ENCODE peak calls at places on chromosomes 6 and 20, in ten cellular contexts. L is esophagus squamous epithelium; V is T-cell; J is G401; H is Kasumi-1; G is effector CD8-positive, alpha-beta T cell; F is activated CD4-positive, alpha-beta T cell treated with anti-CD3 and anti-CD28 coated beads, Interleukin-2, amount 50 U/mL, for 1 hour; N is NCI-H1417; Y is adrenal gland; S is stimulated activated CD4-positive, alpha-beta T cell treated with anti-CD3 and anti-CD28 coated beads, Interleukin-2, amount 100 ng/mL, for 24 hours. U is an unnamed sample.

GRCh38 chr6:113998811-113999210 is 27.9 kb upstream of the HDAC2 start:
- DNase-seq in G (no peak), N (no peak), F (no peak), S (no peak), H (no peak), Y (no peak), L (no peak), V (no peak), J (no peak), U (no peak)

GRCh38 chr20:25453035-25453810 is 45.8 kb downstream of the GINS1 start:
- DNase-seq in F (no peak), H (no peak), S (no peak), G (no peak), V (no peak), N (peak), Y (no peak), J (peak), L (no peak), U (no peak)

GRCh38 chr20:37430778-37431460 is 85.0 kb downstream of the SRC start:
- DNase-seq in H (no peak), G (no peak), F (no peak), V (no peak), Y (no peak), L (no peak), J (no peak), N (peak), S (no peak), U (no peak)

GRCh38 chr20:4661191-4661590 is 60.5 kb upstream of the PRND start:
- DNase-seq in L (no peak), H (no peak), G (no peak), J (no peak), F (peak), V (peak), Y (no peak), S (no peak), N (no peak), U (no peak)

GRCh38 chr6:38482466-38482865 is 157.3 kb downstream of the BTBD9 start:
- DNase-seq in H (no peak), G (no peak), V (no peak), S (no peak), N (no peak), J (no peak), F (no peak), L (no peak), Y (no peak), U (no peak)

GRCh38 chr20:45336530-45337366 is 11.5 kb downstream of the SDC4 start:
- DNase-seq in L (no peak), S (no peak), V (no peak), N (no peak), Y (peak), J (no peak), H (no peak), G (no peak), F (no peak), U (no peak)

GRCh38 chr6:119626884-119627619 is 277.5 kb upstream of the MAN1A1 start:
- DNase-seq in S (no peak), V (no peak), N (no peak), L (no peak), J (no peak), Y (no peak), F (no peak), G (no peak), H (no peak), U (no peak)

GRCh38 chr20:31496761-31497295 is 17.4 kb upstream of the HM13 start:
- DNase-seq in H (no peak), N (no peak), S (no peak), G (no peak), L (no peak), J (no peak), F (no peak), Y (peak), V (no peak), U (peak)

GRCh38 chr6:112571886-112572285 is 224.8 kb downstream of the RFPL4B start:
- DNase-seq in H (no peak), Y (no peak), L (no peak), N (no peak), G (no peak), F (no peak), J (no peak), S (no peak), V (no peak), U (no peak)

GRCh38 chr6:40713002-40713719 is 126.0 kb upstream of the LRFN2 start:
- DNase-seq in G (no peak), L (no peak), J (no peak), F (no peak), S (no peak), Y (no peak), V (no peak), N (no peak), H (no peak), U (no peak)

GRCh38 chr20:42082611-42083010 is 464.4 kb upstream of the CHD6 start:
- DNase-seq in J (no peak), L (no peak), Y (peak), S (no peak), N (peak), F (no peak), H (no peak), G (no peak), V (no peak), U (peak)

GRCh38 chr20:32067234-32067821 is 15.3 kb downstream of the HCK start:
- DNase-seq in V (no peak), H (peak), J (peak), F (no peak), L (no peak), G (no peak), N (no peak), S (no peak), Y (no peak), U (no peak)

GRCh38 chr20:1827974-1828785 is 67.0 kb upstream of the SIRPA start:
- DNase-seq in F (no peak), G (no peak), J (no peak), L (no peak), V (no peak), S (no peak), H (no peak), N (no peak), Y (peak), U (peak)

GRCh38 chr6:11368760-11369159 is 136.3 kb upstream of the NEDD9 start:
- DNase-seq in J (no peak), V (no peak), Y (no peak), G (no peak), L (no peak), N (no peak), S (peak), F (no peak), H (no peak), U (no peak)

GRCh38 chr20:8670900-8671229 is 398.0 kb upstream of the PLCB4 start:
- DNase-seq in Y (no peak), V (no peak), J (peak), H (no peak), L (no peak), S (no peak), F (no peak), G (no peak), N (no peak), U (no peak)

GRCh38 chr20:23763345-23763744 is 12.6 kb upstream of the CST1 start:
- DNase-seq in L (no peak), N (no peak), V (no peak), G (no peak), H (no peak), S (no peak), F (no peak), J (no peak), Y (no peak), U (no peak)

GRCh38 chr6:43770417-43771209 is 602 bp downstream of the VEGFA start:
- DNase-seq in J (peak), L (no peak), Y (peak), H (peak), S (peak), F (no peak), N (peak), G (no peak), V (no peak), U (peak)

GRCh38 chr6:73085362-73085975 is 139.8 kb downstream of the KHDC1L start:
- DNase-seq in N (no peak), G (no peak), Y (no peak), J (no peak), L (no peak), S (no peak), H (no peak), F (no peak), V (no peak), U (no peak)

GRCh38 chr6:25369043-25369442 is 89.9 kb downstream of the CARMIL1 start:
- DNase-seq in F (no peak), N (no peak), Y (no peak), V (no peak), J (peak), H (no peak), G (no peak), L (no peak), S (no peak), U (peak)

GRCh38 chr6:22682979-22683378 is 113.6 kb downstream of the HDGFL1 start:
- DNase-seq in L (no peak), G (no peak), J (no peak), S (no peak), F (no peak), Y (no peak), N (peak), V (no peak), H (no peak), U (no peak)

GRCh38 chr20:61353261-61353995 is 101.4 kb downstream of the CDH4 start:
- DNase-seq in S (no peak), N (no peak), Y (no peak), F (no peak), H (no peak), G (no peak), V (no peak), J (no peak), L (no peak), U (no peak)

GRCh38 chr6:10633216-10633615 is 61.2 kb downstream of the C6orf52 start:
- DNase-seq in F (no peak), L (no peak), V (no peak), H (peak), G (no peak), Y (no peak), N (no peak), S (no peak), J (no peak), U (no peak)

GRCh38 chr6:130675072-130675471 is 152.1 kb upstream of the SMLR1 start:
- DNase-seq in Y (no peak), H (no peak), G (no peak), L (no peak), J (no peak), S (no peak), N (no peak), F (no peak), V (no peak), U (no peak)